ENCODE peak calls at places on chromosomes 16 and 17, in five cellular contexts. W is heart left ventricle, J is stomach, A is Peyer's patch, V is ovary. U is an unnamed sample.

GRCh38 chr17:67054011-67054591 is 9.7 kb downstream of the CACNG1 start:
- DNase-seq in W (no peak), J (peak), A (no peak), V (no peak), U (no peak)

GRCh38 chr16:54107803-54108202 is 178.8 kb downstream of the IRX3 start:
- DNase-seq in W (no peak), J (no peak), A (no peak), V (no peak), U (no peak)

GRCh38 chr16:79184464-79184863 is 416.1 kb downstream of the MAF start:
- DNase-seq in W (no peak), J (no peak), A (no peak), V (no peak), U (no peak)

GRCh38 chr17:50079334-50080095 is 15.6 kb upstream of the PDK2 start:
- DNase-seq in W (peak), J (peak), A (no peak), V (no peak), U (no peak)

GRCh38 chr16:26345951-26346350 is 654.2 kb downstream of the HS3ST4 start:
- DNase-seq in W (no peak), J (no peak), A (no peak), V (no peak), U (no peak)

GRCh38 chr17:41645371-41646063 is 21.1 kb upstream of the KRT17 start:
- DNase-seq in W (no peak), J (no peak), A (no peak), V (no peak), U (no peak)

GRCh38 chr17:76131692-76132573 is 9.1 kb downstream of the FOXJ1 start:
- DNase-seq in W (peak), J (no peak), A (no peak), V (no peak), U (no peak)

GRCh38 chr16:4918790-4919210 is 18.1 kb downstream of the PPL start:
- DNase-seq in W (no peak), J (peak), A (no peak), V (no peak), U (no peak)

GRCh38 chr17:75767881-75768280 is 2.9 kb upstream of the GALK1 start:
- DNase-seq in W (no peak), J (no peak), A (no peak), V (no peak), U (peak)

GRCh38 chr17:68288375-68288774 is 2.6 kb downstream of the SLC16A6 start:
- DNase-seq in W (no peak), J (no peak), A (peak), V (no peak), U (no peak)

GRCh38 chr16:66881014-66881417 is 701 bp downstream of the PDP2 start:
- DNase-seq in W (no peak), J (no peak), A (peak), V (no peak), U (no peak)

GRCh38 chr17:57580055-57580739 is 164.9 kb downstream of the CCDC182 start:
- DNase-seq in W (no peak), J (no peak), A (no peak), V (no peak), U (no peak)

GRCh38 chr16:85393674-85394510 is 219.2 kb upstream of the GSE1 start:
- DNase-seq in W (peak), J (peak), A (peak), V (peak), U (peak)

GRCh38 chr17:28950017-28950751 is 1.1 kb downstream of the PHF12 start:
- DNase-seq in W (peak), J (peak), A (peak), V (peak), U (peak)

GRCh38 chr17:72115789-72116520 is 4.9 kb upstream of the SOX9 start:
- DNase-seq in W (no peak), J (no peak), A (no peak), V (no peak), U (no peak)

GRCh38 chr17:35241520-35241919 is 1.4 kb upstream of the SLFN5 start:
- DNase-seq in W (no peak), J (no peak), A (no peak), V (peak), U (no peak)

GRCh38 chr17:50664788-50665458 is 30.2 kb downstream of the ABCC3 start:
- DNase-seq in W (no peak), J (no peak), A (no peak), V (no peak), U (no peak)

GRCh38 chr16:21264226-21265036 is 13.7 kb downstream of the CRYM start:
- DNase-seq in W (no peak), J (no peak), A (no peak), V (no peak), U (no peak)

GRCh38 chr17:80086616-80087015 is 14.8 kb upstream of the GAA start:
- DNase-seq in W (no peak), J (no peak), A (no peak), V (no peak), U (no peak)

GRCh38 chr16:4057439-4057877 is 58.8 kb downstream of the ADCY9 start:
- DNase-seq in W (no peak), J (no peak), A (no peak), V (peak), U (peak)

GRCh38 chr17:64216030-64216384 is 47.1 kb downstream of the TEX2 start:
- DNase-seq in W (no peak), J (no peak), A (no peak), V (no peak), U (no peak)

GRCh38 chr17:1384881-1385280 is 15.1 kb downstream of the YWHAE start:
- DNase-seq in W (no peak), J (no peak), A (no peak), V (no peak), U (no peak)

GRCh38 chr16:10165643-10166042 is 16.6 kb downstream of the GRIN2A start:
- DNase-seq in W (no peak), J (no peak), A (no peak), V (no peak), U (no peak)
- H3K27ac ChIP-seq in W (no peak), J (no peak), A (no peak), V (no peak), U (no peak)

DNA sequence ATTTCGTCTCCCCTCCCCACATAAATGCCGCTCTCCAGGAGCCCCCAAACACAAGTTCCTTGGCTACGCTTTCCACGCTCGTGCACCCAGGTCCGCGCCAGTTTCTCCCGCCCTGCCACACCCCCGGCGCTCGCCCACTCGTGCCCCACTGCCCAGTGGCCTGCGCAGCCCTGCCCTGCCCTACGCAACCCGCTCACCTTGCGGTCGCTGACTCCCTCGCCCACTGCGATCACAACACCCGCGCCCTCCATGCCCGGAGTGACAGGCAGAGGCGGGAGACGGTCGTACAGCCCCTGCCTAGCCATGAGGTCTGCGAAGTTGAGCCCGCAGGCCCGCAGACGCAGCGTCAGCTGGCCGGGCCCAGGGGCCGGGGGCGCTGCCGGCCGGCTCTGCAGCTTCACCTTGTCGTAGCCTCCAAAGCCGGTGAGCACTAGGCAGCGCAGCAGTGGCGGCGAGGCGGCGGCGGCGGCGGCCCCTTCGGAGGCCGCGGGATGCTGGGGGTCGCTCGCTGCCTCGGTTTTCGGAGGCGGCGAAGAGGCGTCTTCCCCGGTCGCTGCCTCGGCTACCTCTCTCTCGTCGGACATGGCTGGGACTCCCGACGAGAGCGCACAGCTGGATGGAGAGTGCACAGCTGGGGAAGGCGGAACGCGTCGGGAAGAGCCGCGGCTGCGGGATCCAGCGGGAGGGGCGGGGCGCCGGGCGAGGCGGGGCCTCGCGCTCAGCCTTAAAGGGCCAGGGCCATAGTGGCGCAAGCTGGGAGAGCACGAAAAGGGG is at the start of gene VAT1:
- DNase-seq in W (peak), J (peak), A (peak), V (peak), U (peak)
- TF ChIP-seq POLR2A in W (peak), J (no peak), A (peak), V (peak), U (peak)

DNA sequence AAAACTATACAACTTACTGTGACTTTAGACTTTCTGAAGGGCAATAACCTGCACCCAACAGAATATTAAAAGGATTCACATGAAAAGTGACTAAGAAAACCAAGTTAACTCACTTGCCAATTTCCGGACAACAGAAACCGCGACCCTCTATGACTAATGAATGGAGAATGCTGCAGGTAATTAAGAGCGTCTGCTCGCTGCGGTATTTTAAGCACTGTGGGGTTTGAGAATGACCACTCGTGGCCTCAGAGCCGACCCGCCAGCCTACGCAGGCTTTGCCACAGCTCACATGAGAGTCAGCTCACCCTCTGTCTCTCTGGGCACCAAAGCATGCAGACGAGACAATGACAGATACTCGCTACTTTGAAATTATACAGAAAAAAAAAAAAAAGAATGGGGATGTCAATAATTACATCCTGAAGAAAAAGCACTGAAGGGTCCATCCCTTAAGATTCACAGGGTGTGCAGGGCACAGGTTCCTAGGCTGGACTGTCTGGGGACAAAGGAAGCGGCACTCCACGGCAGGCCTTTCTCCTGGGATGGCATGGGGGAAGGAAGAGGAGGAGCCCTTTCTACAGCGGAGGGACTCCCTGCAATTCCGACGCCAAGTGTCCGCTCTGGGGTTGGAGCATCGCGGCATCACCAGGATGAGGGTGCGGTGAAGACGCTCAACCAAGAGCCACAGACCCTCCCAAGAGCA is 35.0 kb downstream of the ZCCHC14 start:
- DNase-seq in W (no peak), J (no peak), A (no peak), V (no peak), U (no peak)
- H3K27ac ChIP-seq in W (peak), J (peak), A (peak), V (no peak), U (peak)

DNA sequence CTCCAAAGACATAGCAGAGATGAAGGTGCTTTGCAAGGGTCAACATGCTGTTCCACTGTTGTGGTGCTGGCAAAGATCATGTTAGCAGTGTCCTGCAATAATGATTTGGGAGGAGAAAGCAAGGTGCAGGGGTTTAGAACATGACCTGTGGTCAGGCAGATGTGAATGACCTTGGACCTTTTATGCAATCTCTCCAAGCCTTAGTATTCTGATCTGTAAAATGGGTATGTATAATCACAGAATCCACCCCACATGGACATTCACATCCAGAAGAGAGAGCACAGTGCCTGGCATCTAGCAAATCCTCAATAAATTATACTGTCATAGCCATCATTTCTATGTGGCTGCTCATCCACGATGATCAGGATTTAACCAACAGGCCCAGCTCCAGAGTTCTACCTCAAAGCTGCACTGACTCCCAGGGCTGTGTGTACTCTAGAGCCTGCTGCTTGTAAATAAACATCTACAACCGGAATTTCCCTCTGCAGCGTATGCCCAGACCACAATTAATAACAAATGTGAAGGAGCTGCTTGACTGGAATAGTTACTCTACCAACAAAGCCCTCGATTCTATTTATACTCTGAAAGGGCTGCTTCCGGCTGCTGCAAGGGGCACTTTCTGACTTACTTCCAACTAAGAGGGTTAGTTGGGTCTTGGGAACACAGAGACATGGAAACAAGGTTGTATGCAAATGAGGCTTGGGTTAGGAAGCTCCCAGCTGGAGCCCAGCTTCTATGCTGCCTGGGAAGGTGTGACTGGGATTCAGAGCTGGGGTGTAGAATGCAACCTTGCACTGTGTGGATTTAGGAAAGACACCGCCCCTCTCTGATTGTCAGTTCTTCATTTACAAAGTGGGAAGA is 265.3 kb downstream of the XYLT1 start:
- DNase-seq in W (no peak), J (peak), A (no peak), V (no peak), U (no peak)
- TF ChIP-seq POLR2A in W (no peak), J (no peak), A (no peak), V (no peak), U (no peak)

U was measured in right lobe of liver.